ENCODE peak calls at places on chromosomes 13 and 19, in seven cellular contexts. I, N, H, U, Y, W and K are unnamed samples. For H3K4me1, the result is how much of the 10 kb centered on the place peaks cover.

GRCh38 chr19:35026418-35026817 is 3.9 kb upstream of the SCN1B start:
- DNase-seq in Y (no peak), N (no peak), W (no peak), H (no peak), U (no peak), I (no peak), K (no peak)

GRCh38 chr19:19597809-19598306 is 20.6 kb downstream of the PBX4 start:
- DNase-seq in I (peak), Y (no peak), U (no peak), W (no peak), N (no peak), H (no peak), K (no peak)

GRCh38 chr13:35699805-35700204 is 223.3 kb upstream of the MAB21L1 start:
- DNase-seq in Y (no peak), N (no peak), I (no peak), H (no peak), W (peak), U (peak), K (no peak)

GRCh38 chr13:75798353-75799245 is 162.5 kb downstream of the LMO7 start:
- DNase-seq in U (peak), I (no peak), W (peak), N (no peak), H (no peak), Y (no peak), K (no peak)

GRCh38 chr19:1651061-1651547 is 1.3 kb downstream of the TCF3 start:
- DNase-seq in I (peak), W (peak), Y (no peak), N (no peak), U (no peak), H (peak), K (no peak)

GRCh38 chr19:30249911-30250310 is 122.3 kb upstream of the ZNF536 start:
- DNase-seq in I (no peak), N (no peak), U (no peak), H (no peak), W (no peak), Y (no peak), K (no peak)

GRCh38 chr13:19083340-19083739 is 98.3 kb downstream of the TUBA3C start:
- DNase-seq in U (no peak), I (no peak), W (no peak), N (no peak), H (no peak), Y (no peak), K (no peak)

GRCh38 chr19:11587302-11587972 is 9.8 kb upstream of the ZNF627 start:
- DNase-seq in Y (peak), W (peak), H (peak), I (peak), U (peak), N (peak), K (no peak)

GRCh38 chr19:49415102-49415809 is 8.0 kb downstream of the PTH2 start:
- DNase-seq in N (no peak), I (no peak), H (peak), Y (no peak), U (no peak), W (no peak), K (no peak)

GRCh38 chr13:75637101-75637774 is 1.1 kb downstream of the LMO7 start:
- DNase-seq in H (no peak), W (no peak), N (no peak), Y (no peak), U (no peak), I (no peak), K (no peak)

GRCh38 chr13:104987621-104988020 is 1547.8 kb downstream of the EFNB2 start:
- DNase-seq in H (no peak), I (no peak), Y (no peak), W (no peak), N (no peak), U (no peak), K (no peak)

GRCh38 chr13:83943530-83944279 is 61.4 kb upstream of the SLITRK1 start:
- DNase-seq in W (no peak), I (no peak), H (no peak), N (no peak), U (peak), Y (no peak), K (no peak)

GRCh38 chr13:111319998-111320911 is at the start of gene TEX29:
- DNase-seq in N (no peak), Y (no peak), H (no peak), U (no peak), W (no peak), I (no peak), K (no peak)

GRCh38 chr19:12666305-12667048 is at the start of the genes MAN2B1 and WDR83:
- DNase-seq in W (peak), U (peak), H (peak), Y (peak), I (peak), N (peak), K (no peak)

GRCh38 chr13:96796234-96796633 is 198.0 kb downstream of the OXGR1 start:
- DNase-seq in W (no peak), N (no peak), Y (no peak), H (no peak), I (no peak), U (peak), K (no peak)

GRCh38 chr13:65914707-65915106 is 1315.4 kb downstream of the PCDH9 start:
- DNase-seq in W (peak), N (no peak), U (peak), I (no peak), H (no peak), Y (no peak), K (no peak)

GRCh38 chr19:35005256-35005977 is 5.3 kb downstream of the GRAMD1A start:
- DNase-seq in U (no peak), H (no peak), Y (no peak), N (no peak), I (no peak), W (no peak), K (no peak)

GRCh38 chr13:33184131-33184485 is 101.4 kb downstream of the STARD13 start:
- DNase-seq in I (no peak), U (no peak), N (no peak), Y (no peak), H (no peak), W (no peak), K (no peak)

GRCh38 chr19:13089139-13089856 is 13.4 kb downstream of the LYL1 start:
- DNase-seq in Y (no peak), W (no peak), H (peak), I (no peak), N (no peak), U (peak), K (peak)

GRCh38 chr13:20969182-20969581 is 66.6 kb upstream of the XPO4 start:
- DNase-seq in U (peak), I (no peak), H (no peak), W (peak), Y (no peak), N (no peak), K (no peak)

GRCh38 chr13:44974056-44974798 is 15.0 kb downstream of the NUFIP1 start:
- DNase-seq in Y (no peak), W (peak), U (no peak), N (no peak), I (no peak), H (no peak), K (no peak)

GRCh38 chr13:40228486-40228885 is 438.0 kb downstream of the FOXO1 start:
- DNase-seq in W (no peak), I (no peak), H (no peak), U (no peak), N (no peak), Y (no peak), K (no peak)

GRCh38 chr19:4990306-4990705 is 21.4 kb downstream of the KDM4B start:
- DNase-seq in W (no peak), N (no peak), Y (no peak), I (no peak), U (no peak), H (no peak), K (no peak)

GRCh38 chr13:23672616-23673015 is 102.4 kb downstream of the TNFRSF19 start:
- DNase-seq in N (no peak), U (no peak), I (no peak), Y (no peak), H (no peak), W (peak), K (no peak)

GRCh38 chr19:10115392-10116084 is 4.0 kb downstream of the P2RY11 start:
- DNase-seq in W (no peak), H (no peak), N (no peak), Y (no peak), I (no peak), U (peak), K (no peak)

GRCh38 chr13:77168232-77168631 is 141.3 kb upstream of the FBXL3 start:
- DNase-seq in N (no peak), H (no peak), I (no peak), W (no peak), U (peak), Y (no peak), K (no peak)

GRCh38 chr19:42421591-42422031 is 5.6 kb downstream of the LIPE start:
- DNase-seq in I (no peak), U (peak), N (no peak), H (no peak), Y (no peak), W (no peak), K (peak)

GRCh38 chr19:50601407-50602088 is 33.3 kb upstream of the LRRC4B start:
- DNase-seq in Y (no peak), W (no peak), N (no peak), U (no peak), H (no peak), I (no peak), K (no peak)

GRCh38 chr19:1511989-1512338 is 855 bp downstream of the ADAMTSL5 start:
- DNase-seq in U (no peak), Y (no peak), H (no peak), W (no peak), I (no peak), N (no peak), K (no peak)

GRCh38 chr13:40613192-40613818 is 53.1 kb downstream of the FOXO1 start:
- DNase-seq in N (no peak), H (peak), I (peak), Y (no peak), U (no peak), W (no peak), K (no peak)

GRCh38 chr13:45242070-45242469 is 41.2 kb upstream of the KCTD4 start:
- DNase-seq in U (peak), W (peak), H (no peak), N (no peak), Y (no peak), I (no peak), K (no peak)

GRCh38 chr13:111893607-111894443 is 173.1 kb upstream of the SOX1 start:
- DNase-seq in N (no peak), U (no peak), H (no peak), Y (no peak), I (no peak), W (no peak), K (no peak)

GRCh38 chr13:111909501-111909900 is 157.4 kb upstream of the SOX1 start:
- DNase-seq in I (no peak), Y (no peak), U (no peak), H (no peak), N (no peak), W (no peak), K (no peak)

GRCh38 chr19:33374406-33374703 is 846 bp downstream of the CEBPG start:
- DNase-seq in U (peak), I (no peak), H (peak), Y (no peak), W (peak), N (no peak), K (no peak)

GRCh38 chr13:59946924-59947323 is 216.8 kb downstream of the DIAPH3 start:
- DNase-seq in U (no peak), H (no peak), N (no peak), W (peak), Y (no peak), I (no peak), K (no peak)

GRCh38 chr19:6475321-6476108 is 6.1 kb downstream of the DENND1C start:
- DNase-seq in Y (no peak), H (no peak), N (no peak), W (no peak), U (no peak), I (no peak), K (no peak)

GRCh38 chr19:30473334-30473867 is 101.2 kb downstream of the ZNF536 start:
- DNase-seq in H (no peak), I (no peak), N (no peak), W (no peak), Y (no peak), U (no peak), K (no peak)

GRCh38 chr13:23348270-23349126 is 85.0 kb downstream of the SACS start:
- DNase-seq in H (no peak), N (no peak), U (no peak), I (no peak), Y (no peak), W (no peak), K (no peak)

GRCh38 chr19:40831502-40832430 is 18.5 kb downstream of the CYP2A6 start:
- DNase-seq in U (peak), N (no peak), W (peak), I (no peak), Y (no peak), H (no peak), K (no peak)
- H3K4me1 ChIP-seq in U (under half), N (under half), W (under half), I (under half), Y (under half), H (under half), K (under half)

GRCh38 chr13:99226493-99226892 is 25.8 kb downstream of the UBAC2 start:
- DNase-seq in W (no peak), H (no peak), N (no peak), U (no peak), Y (no peak), I (no peak), K (no peak)
- H3K4me1 ChIP-seq in W (under half), H (half or more), N (under half), U (under half), Y (half or more), I (half or more), K (under half)

DNA sequence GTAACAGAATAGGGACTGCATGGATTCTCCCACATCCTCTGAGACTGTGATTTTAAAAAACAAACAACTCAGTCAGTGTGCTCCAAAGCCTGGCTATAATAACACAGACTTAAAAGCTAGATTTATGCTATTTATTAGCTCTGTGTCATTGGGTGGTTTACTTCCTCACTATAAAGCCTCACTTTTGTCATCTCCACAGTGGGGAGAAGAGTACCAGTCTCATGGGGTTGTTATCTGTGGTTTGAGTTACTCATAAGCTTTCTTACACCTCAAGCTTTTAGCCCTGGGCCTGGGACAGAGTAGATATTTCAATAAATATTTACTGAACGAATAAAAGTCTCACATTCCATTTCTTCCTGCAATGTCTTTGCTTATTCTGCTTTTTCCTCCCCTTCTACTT is 5.3 kb downstream of the RNASEH2B start:
- DNase-seq in U (peak), N (no peak), H (peak), Y (no peak), I (no peak), W (peak), K (no peak)
- H3K4me1 ChIP-seq in U (under half), N (half or more), H (half or more), Y (half or more), I (under half), W (under half), K (under half)

DNA sequence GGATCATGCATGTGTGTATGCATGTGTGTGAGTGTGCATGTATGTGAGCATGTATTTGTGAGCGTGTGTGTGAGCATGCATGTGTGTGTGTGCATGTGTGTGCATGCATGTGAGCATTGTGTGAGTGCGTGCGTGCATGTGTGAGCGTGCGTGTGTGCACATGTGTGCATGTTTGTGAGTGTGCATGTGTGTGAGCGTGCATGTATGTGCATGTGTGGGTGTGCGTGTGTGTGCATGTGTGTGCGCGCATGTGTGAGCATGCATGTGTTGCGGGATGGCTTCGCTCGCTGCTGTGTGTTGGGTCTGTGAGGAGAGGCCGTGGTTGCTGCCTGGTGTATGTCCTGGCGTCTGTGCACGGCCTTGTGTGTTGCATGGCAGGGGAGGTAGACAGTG is 32.4 kb downstream of the PAK4 start:
- DNase-seq in Y (no peak), W (no peak), H (no peak), I (no peak), U (no peak), N (no peak), K (peak)
- H3K4me1 ChIP-seq in Y (under half), W (under half), H (under half), I (under half), U (under half), N (half or more), K (under half)

GRCh38 chr13:79141082-79141481 is 265.0 kb downstream of the RBM26 start:
- DNase-seq in Y (no peak), W (no peak), U (no peak), I (no peak), N (no peak), H (no peak), K (no peak)
- H3K4me1 ChIP-seq in Y (under half), W (under half), U (under half), I (under half), N (under half), H (under half), K (under half)

GRCh38 chr19:46862974-46863632 is 2.3 kb downstream of the ARHGAP35 start:
- DNase-seq in H (no peak), W (no peak), I (no peak), N (peak), U (no peak), Y (no peak), K (peak)
- H3K4me1 ChIP-seq in H (half or more), W (under half), I (under half), N (half or more), U (half or more), Y (half or more), K (under half)